ENCODE peak calls at places on chromosomes 2 and 18, in seven cellular contexts. A, V, K, M, O, B and R are unnamed samples.

GRCh38 chr18:71808576-71808975 is 735.6 kb downstream of the CBLN2 start:
- DNase-seq in A (no peak), V (no peak), K (no peak), M (no peak), O (no peak), B (no peak), R (peak; percentile 24)

GRCh38 chr2:47016172-47016913 is 100.7 kb upstream of the MCFD2 start:
- DNase-seq in A (no peak), V (peak; percentile 60), K (peak; percentile 15), M (no peak), O (peak; percentile 52), B (no peak), R (peak; percentile 61)

GRCh38 chr2:175156534-175156933 is 11.5 kb downstream of the ATF2 start:
- DNase-seq in A (no peak), V (no peak), K (no peak), M (no peak), O (no peak), B (no peak), R (no peak)

GRCh38 chr2:96161785-96162367 is 16.6 kb upstream of the DUSP2 start:
- DNase-seq in A (no peak), V (no peak), K (no peak), M (no peak), O (no peak), B (peak; percentile 66), R (no peak)

GRCh38 chr2:239960929-239961661 is 64.0 kb downstream of the NDUFA10 start:
- DNase-seq in A (no peak), V (no peak), K (no peak), M (peak; percentile 20), O (no peak), B (peak; percentile 2), R (no peak)

GRCh38 chr2:91839904-91840868 is 3031.0 kb upstream of the TEKT4 start:
- DNase-seq in A (no peak), V (no peak), K (no peak), M (no peak), O (no peak), B (no peak), R (no peak)

GRCh38 chr2:237465515-237466227 is 21.4 kb upstream of the MLPH start:
- DNase-seq in A (no peak), V (peak; percentile 61), K (no peak), M (no peak), O (peak; percentile 39), B (no peak), R (no peak)

GRCh38 chr2:217653240-217653639 is 349.6 kb downstream of the TNS1 start:
- DNase-seq in A (no peak), V (peak; percentile 46), K (no peak), M (no peak), O (no peak), B (no peak), R (peak; percentile 78)

GRCh38 chr18:68234115-68234514 is 480.8 kb downstream of the TMX3 start:
- DNase-seq in A (no peak), V (no peak), K (no peak), M (no peak), O (no peak), B (no peak), R (no peak)

GRCh38 chr2:112701092-112701491 is 19.7 kb upstream of the NT5DC4 start:
- DNase-seq in A (no peak), V (no peak), K (no peak), M (no peak), O (peak; percentile 47), B (no peak), R (no peak)

GRCh38 chr2:8242734-8243133 is 439.1 kb upstream of the ID2 start:
- DNase-seq in A (no peak), V (no peak), K (no peak), M (no peak), O (no peak), B (no peak), R (no peak)

GRCh38 chr2:2291500-2292260 is 39.4 kb downstream of the MYT1L start:
- DNase-seq in A (no peak), V (no peak), K (peak; percentile 43), M (peak; percentile 85), O (no peak), B (no peak), R (peak; percentile 53)

GRCh38 chr2:740446-741293 is 63.5 kb upstream of the TMEM18 start:
- DNase-seq in A (peak; percentile 85), V (peak; percentile 91), K (peak; percentile 100), M (peak; percentile 90), O (peak; percentile 94), B (no peak), R (peak; percentile 16)

GRCh38 chr2:235713244-235713643 is 219.4 kb downstream of the AGAP1 start:
- DNase-seq in A (no peak), V (no peak), K (no peak), M (no peak), O (no peak), B (no peak), R (no peak)

GRCh38 chr2:16374671-16375070 is 291.0 kb downstream of the CYRIA start:
- DNase-seq in A (no peak), V (no peak), K (no peak), M (no peak), O (no peak), B (no peak), R (no peak)

GRCh38 chr18:3410273-3410672 is 39.7 kb upstream of the TGIF1 start:
- DNase-seq in A (no peak), V (no peak), K (no peak), M (no peak), O (no peak), B (no peak), R (no peak)

GRCh38 chr18:50155406-50155805 is 39.5 kb downstream of the MYO5B start:
- DNase-seq in A (no peak), V (no peak), K (no peak), M (no peak), O (no peak), B (no peak), R (no peak)

GRCh38 chr2:112821142-112821541 is 15.4 kb downstream of the IL1B start:
- DNase-seq in A (no peak), V (no peak), K (no peak), M (no peak), O (peak; percentile 52), B (no peak), R (no peak)

GRCh38 chr2:218953366-218953954 is 6.0 kb upstream of the CDK5R2 start:
- DNase-seq in A (no peak), V (no peak), K (no peak), M (no peak), O (no peak), B (no peak), R (no peak)

GRCh38 chr2:239106314-239106908 is 258.5 kb downstream of the TWIST2 start:
- DNase-seq in A (peak; percentile 43), V (peak; percentile 18), K (peak; percentile 15), M (peak; percentile 92), O (peak; percentile 18), B (no peak), R (peak; percentile 88)

GRCh38 chr2:147181351-147182029 is 663.3 kb upstream of the ACVR2A start:
- DNase-seq in A (no peak), V (no peak), K (no peak), M (no peak), O (no peak), B (peak; percentile 59), R (no peak)
- TF ChIP-seq JUND in A (no peak), V (no peak), K (no peak), M (no peak), O (no peak), B (no peak), R (no peak)

DNA sequence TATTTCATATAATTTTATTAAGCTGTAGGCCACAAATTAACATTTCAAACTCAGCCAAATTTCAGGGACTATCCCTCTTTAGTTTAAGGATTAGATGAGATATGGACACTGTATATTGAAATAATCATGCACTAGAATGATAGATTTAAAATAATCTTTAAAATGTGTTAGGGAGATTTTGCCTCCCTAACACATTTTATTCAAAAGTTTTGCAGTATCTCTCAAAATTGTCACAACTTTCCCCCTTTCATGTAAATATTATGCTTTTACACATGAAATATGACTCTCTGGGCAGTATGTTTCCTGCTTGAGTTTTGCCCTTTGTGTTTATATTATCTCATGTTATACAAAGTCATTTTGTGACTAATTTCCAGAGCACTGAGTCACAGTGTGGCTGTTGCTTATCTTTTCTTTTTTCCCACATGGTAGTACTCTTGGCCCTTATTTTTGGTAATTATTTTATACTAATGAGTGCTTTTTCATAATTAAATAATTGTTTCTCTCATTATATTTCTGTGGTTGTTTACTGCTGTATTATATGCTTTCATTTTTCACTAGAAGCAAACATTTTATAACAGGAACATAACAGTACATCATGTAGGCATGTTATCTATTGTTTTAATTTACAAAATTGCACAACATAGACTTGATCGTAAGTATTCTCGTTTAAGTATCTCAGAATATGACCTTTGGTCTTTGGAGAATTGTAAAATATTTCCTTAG is 1.1 kb downstream of the TFPI start:
- DNase-seq in A (peak; percentile 48), V (no peak), K (no peak), M (no peak), O (peak; percentile 78), B (no peak), R (no peak)
- TF ChIP-seq JUND in A (no peak), V (peak; percentile 46), K (no peak), M (peak; percentile 43), O (peak; percentile 89), B (no peak), R (no peak)

GRCh38 chr2:142144547-142144946 is 13.7 kb upstream of the LRP1B start:
- DNase-seq in A (no peak), V (no peak), K (no peak), M (no peak), O (no peak), B (no peak), R (no peak)

GRCh38 chr2:142142595-142142994 is 11.8 kb upstream of the LRP1B start:
- DNase-seq in A (no peak), V (no peak), K (no peak), M (no peak), O (no peak), B (no peak), R (no peak)

GRCh38 chr2:142136571-142136970 is 5.8 kb upstream of the LRP1B start:
- DNase-seq in A (no peak), V (no peak), K (no peak), M (no peak), O (no peak), B (no peak), R (no peak)

GRCh38 chr2:142139384-142139783 is 8.6 kb upstream of the LRP1B start:
- DNase-seq in A (no peak), V (no peak), K (no peak), M (peak; percentile 11), O (no peak), B (no peak), R (no peak)

GRCh38 chr2:142140434-142140845 is 9.6 kb upstream of the LRP1B start:
- DNase-seq in A (peak; percentile 12), V (peak; percentile 19), K (no peak), M (no peak), O (peak; percentile 6), B (no peak), R (peak; percentile 35)
- TF ChIP-seq JUND in A (no peak), V (no peak), K (no peak), M (no peak), O (no peak), B (no peak), R (no peak)

GRCh38 chr18:44793186-44793585 is 112.5 kb downstream of the SETBP1 start:
- DNase-seq in A (no peak), V (no peak), K (no peak), M (no peak), O (no peak), B (no peak), R (no peak)
- TF ChIP-seq JUND in A (no peak), V (no peak), K (no peak), M (no peak), O (no peak), B (no peak), R (no peak)

GRCh38 chr2:170425291-170425751 is 247.4 kb downstream of the MYO3B start:
- DNase-seq in A (peak; percentile 25), V (no peak), K (no peak), M (no peak), O (no peak), B (no peak), R (no peak)
- TF ChIP-seq JUND in A (no peak), V (no peak), K (no peak), M (no peak), O (no peak), B (no peak), R (no peak)